ENCODE peak calls at places on chromosome 21, in seven cellular contexts. One of them, this sample, is unnamed.

GRCh38 chr21:45615145-45615711 is 28.3 kb upstream of the PCBP3 start:
- DNase-seq in AML-193: no peak
- DNase-seq in effector CD4-positive, alpha-beta T cell: peak; percentile 89
- DNase-seq in NCI-H2171 treated with DMSO at 0.1 percent for 48 hours: no peak
- DNase-seq in stimulated activated CD4-positive, alpha-beta T cell treated with anti-CD3 and anti-CD28 coated beads, Interleukin-2, amount 100 ng/mL, for 48 hours: peak; percentile 63
- DNase-seq in GM03348: no peak
- DNase-seq in AG08396: no peak
- DNase-seq in this sample: peak; percentile 48

GRCh38 chr21:36145259-36145658 is 10.4 kb downstream of the CBR3 start:
- DNase-seq in effector CD4-positive, alpha-beta T cell: no peak
- DNase-seq in GM03348: no peak
- DNase-seq in AG08396: no peak
- DNase-seq in AML-193: no peak
- DNase-seq in stimulated activated CD4-positive, alpha-beta T cell treated with anti-CD3 and anti-CD28 coated beads, Interleukin-2, amount 100 ng/mL, for 48 hours: no peak
- DNase-seq in NCI-H2171 treated with DMSO at 0.1 percent for 48 hours: no peak
- DNase-seq in this sample: no peak

GRCh38 chr21:26958792-26959191 is 8.1 kb downstream of the ADAMTS5 start:
- DNase-seq in AML-193: no peak
- DNase-seq in AG08396: no peak
- DNase-seq in GM03348: no peak
- DNase-seq in NCI-H2171 treated with DMSO at 0.1 percent for 48 hours: no peak
- DNase-seq in stimulated activated CD4-positive, alpha-beta T cell treated with anti-CD3 and anti-CD28 coated beads, Interleukin-2, amount 100 ng/mL, for 48 hours: no peak
- DNase-seq in effector CD4-positive, alpha-beta T cell: no peak
- DNase-seq in this sample: no peak

GRCh38 chr21:45534591-45535331 is 7.5 kb downstream of the SLC19A1 start:
- DNase-seq in AG08396: no peak
- DNase-seq in AML-193: no peak
- DNase-seq in NCI-H2171 treated with DMSO at 0.1 percent for 48 hours: peak; percentile 66
- DNase-seq in GM03348: no peak
- DNase-seq in effector CD4-positive, alpha-beta T cell: no peak
- DNase-seq in stimulated activated CD4-positive, alpha-beta T cell treated with anti-CD3 and anti-CD28 coated beads, Interleukin-2, amount 100 ng/mL, for 48 hours: no peak
- DNase-seq in this sample: no peak

GRCh38 chr21:31554511-31555022 is 104.9 kb upstream of the SOD1 start:
- DNase-seq in AG08396: no peak
- DNase-seq in effector CD4-positive, alpha-beta T cell: no peak
- DNase-seq in GM03348: peak; percentile 43
- DNase-seq in NCI-H2171 treated with DMSO at 0.1 percent for 48 hours: no peak
- DNase-seq in stimulated activated CD4-positive, alpha-beta T cell treated with anti-CD3 and anti-CD28 coated beads, Interleukin-2, amount 100 ng/mL, for 48 hours: peak; percentile 24
- DNase-seq in AML-193: no peak
- DNase-seq in this sample: no peak

GRCh38 chr21:41932191-41932575 is 21.6 kb downstream of the C2CD2 start:
- DNase-seq in AG08396: peak; percentile 71
- DNase-seq in AML-193: no peak
- DNase-seq in GM03348: peak; percentile 89
- DNase-seq in NCI-H2171 treated with DMSO at 0.1 percent for 48 hours: no peak
- DNase-seq in stimulated activated CD4-positive, alpha-beta T cell treated with anti-CD3 and anti-CD28 coated beads, Interleukin-2, amount 100 ng/mL, for 48 hours: no peak
- DNase-seq in effector CD4-positive, alpha-beta T cell: no peak
- DNase-seq in this sample: no peak

GRCh38 chr21:43812957-43813730 is 23.8 kb downstream of the RRP1 start:
- DNase-seq in NCI-H2171 treated with DMSO at 0.1 percent for 48 hours: no peak
- DNase-seq in AML-193: no peak
- DNase-seq in AG08396: no peak
- DNase-seq in effector CD4-positive, alpha-beta T cell: no peak
- DNase-seq in GM03348: no peak
- DNase-seq in stimulated activated CD4-positive, alpha-beta T cell treated with anti-CD3 and anti-CD28 coated beads, Interleukin-2, amount 100 ng/mL, for 48 hours: no peak
- DNase-seq in this sample: no peak

GRCh38 chr21:45465611-45466329 is 60.8 kb downstream of the COL18A1 start:
- DNase-seq in AG08396: no peak
- DNase-seq in AML-193: no peak
- DNase-seq in effector CD4-positive, alpha-beta T cell: no peak
- DNase-seq in stimulated activated CD4-positive, alpha-beta T cell treated with anti-CD3 and anti-CD28 coated beads, Interleukin-2, amount 100 ng/mL, for 48 hours: no peak
- DNase-seq in GM03348: no peak
- DNase-seq in NCI-H2171 treated with DMSO at 0.1 percent for 48 hours: no peak
- DNase-seq in this sample: no peak

GRCh38 chr21:31352841-31353240 is 8.8 kb upstream of the TIAM1 start:
- DNase-seq in effector CD4-positive, alpha-beta T cell: no peak
- DNase-seq in AG08396: no peak
- DNase-seq in NCI-H2171 treated with DMSO at 0.1 percent for 48 hours: no peak
- DNase-seq in GM03348: no peak
- DNase-seq in stimulated activated CD4-positive, alpha-beta T cell treated with anti-CD3 and anti-CD28 coated beads, Interleukin-2, amount 100 ng/mL, for 48 hours: no peak
- DNase-seq in AML-193: no peak
- DNase-seq in this sample: no peak

GRCh38 chr21:45060675-45061311 is 13.6 kb upstream of the ADARB1 start:
- DNase-seq in stimulated activated CD4-positive, alpha-beta T cell treated with anti-CD3 and anti-CD28 coated beads, Interleukin-2, amount 100 ng/mL, for 48 hours: no peak
- DNase-seq in AG08396: no peak
- DNase-seq in NCI-H2171 treated with DMSO at 0.1 percent for 48 hours: no peak
- DNase-seq in effector CD4-positive, alpha-beta T cell: no peak
- DNase-seq in GM03348: no peak
- DNase-seq in AML-193: no peak
- DNase-seq in this sample: no peak

This sample was measured in stimulated activated naive B cell treated with anti-CD40 and anti-IgM and Interleukin-4, amounts not matched to agents 10 μg/mL and 1 μg/mL and 100 μg/mL, for 72 hours.